ENCODE peak calls at places on chromosomes 6 and 20, in eight cellular contexts. One of them, this sample, is unnamed.

GRCh38 chr20:15252289-15252688 is 914.9 kb upstream of the FLRT3 start:
- DNase-seq in GM23338: no peak
- DNase-seq in upper lobe of right lung: no peak
- DNase-seq in heart right ventricle: no peak
- DNase-seq in right atrium auricular region: no peak
- DNase-seq in neural progenitor cell: peak
- DNase-seq in body of pancreas: no peak
- DNase-seq in brain microvascular endothelial cell: no peak
- DNase-seq in this sample: no peak

GRCh38 chr6:107812370-107812769 is 11.7 kb downstream of the SCML4 start:
- DNase-seq in brain microvascular endothelial cell: no peak
- DNase-seq in upper lobe of right lung: no peak
- DNase-seq in heart right ventricle: no peak
- DNase-seq in right atrium auricular region: peak
- DNase-seq in GM23338: no peak
- DNase-seq in neural progenitor cell: no peak
- DNase-seq in body of pancreas: no peak
- DNase-seq in this sample: no peak

GRCh38 chr6:13992417-13993055 is 67.8 kb downstream of the RNF182 start:
- DNase-seq in GM23338: no peak
- DNase-seq in heart right ventricle: no peak
- DNase-seq in body of pancreas: no peak
- DNase-seq in right atrium auricular region: no peak
- DNase-seq in upper lobe of right lung: no peak
- DNase-seq in neural progenitor cell: no peak
- DNase-seq in brain microvascular endothelial cell: peak
- DNase-seq in this sample: no peak

GRCh38 chr6:21915707-21916399 is 322.3 kb downstream of the SOX4 start:
- DNase-seq in right atrium auricular region: no peak
- DNase-seq in body of pancreas: no peak
- DNase-seq in neural progenitor cell: no peak
- DNase-seq in GM23338: no peak
- DNase-seq in heart right ventricle: no peak
- DNase-seq in upper lobe of right lung: no peak
- DNase-seq in brain microvascular endothelial cell: peak
- DNase-seq in this sample: no peak

GRCh38 chr20:12978613-12979495 is 29.9 kb upstream of the SPTLC3 start:
- DNase-seq in body of pancreas: no peak
- DNase-seq in GM23338: no peak
- DNase-seq in brain microvascular endothelial cell: no peak
- DNase-seq in neural progenitor cell: no peak
- DNase-seq in heart right ventricle: no peak
- DNase-seq in right atrium auricular region: no peak
- DNase-seq in upper lobe of right lung: no peak
- DNase-seq in this sample: no peak

GRCh38 chr20:37133952-37134351 is 38.2 kb upstream of the RBL1 start:
- DNase-seq in right atrium auricular region: no peak
- DNase-seq in GM23338: no peak
- DNase-seq in brain microvascular endothelial cell: no peak
- DNase-seq in body of pancreas: no peak
- DNase-seq in upper lobe of right lung: no peak
- DNase-seq in heart right ventricle: no peak
- DNase-seq in neural progenitor cell: no peak
- DNase-seq in this sample: no peak

GRCh38 chr20:46378390-46379009 is 27.9 kb downstream of the ELMO2 start:
- DNase-seq in GM23338: no peak
- DNase-seq in brain microvascular endothelial cell: no peak
- DNase-seq in right atrium auricular region: no peak
- DNase-seq in heart right ventricle: no peak
- DNase-seq in neural progenitor cell: no peak
- DNase-seq in upper lobe of right lung: no peak
- DNase-seq in body of pancreas: no peak
- DNase-seq in this sample: no peak

GRCh38 chr6:131682427-131682826 is 18.8 kb downstream of the OR2A4 start:
- DNase-seq in heart right ventricle: no peak
- DNase-seq in neural progenitor cell: no peak
- DNase-seq in upper lobe of right lung: no peak
- DNase-seq in GM23338: no peak
- DNase-seq in body of pancreas: no peak
- DNase-seq in brain microvascular endothelial cell: peak
- DNase-seq in right atrium auricular region: no peak
- DNase-seq in this sample: no peak

GRCh38 chr6:137271245-137272183 is 52.3 kb upstream of the IFNGR1 start:
- DNase-seq in heart right ventricle: no peak
- DNase-seq in right atrium auricular region: no peak
- DNase-seq in body of pancreas: no peak
- DNase-seq in GM23338: peak
- DNase-seq in brain microvascular endothelial cell: peak
- DNase-seq in upper lobe of right lung: no peak
- DNase-seq in neural progenitor cell: peak
- DNase-seq in this sample: no peak

GRCh38 chr20:46034039-46034438 is 5.0 kb downstream of the SLC12A5 start:
- DNase-seq in upper lobe of right lung: no peak
- DNase-seq in right atrium auricular region: no peak
- DNase-seq in GM23338: no peak
- DNase-seq in body of pancreas: no peak
- DNase-seq in neural progenitor cell: no peak
- DNase-seq in heart right ventricle: no peak
- DNase-seq in brain microvascular endothelial cell: no peak
- DNase-seq in this sample: no peak

GRCh38 chr6:111871207-111871606 is 2.0 kb downstream of the FYN start:
- DNase-seq in upper lobe of right lung: no peak
- DNase-seq in neural progenitor cell: no peak
- DNase-seq in heart right ventricle: no peak
- DNase-seq in GM23338: no peak
- DNase-seq in brain microvascular endothelial cell: no peak
- DNase-seq in right atrium auricular region: no peak
- DNase-seq in body of pancreas: no peak
- DNase-seq in this sample: no peak

GRCh38 chr20:38633577-38634093 is 32.0 kb downstream of the ARHGAP40 start:
- DNase-seq in body of pancreas: peak
- DNase-seq in upper lobe of right lung: peak
- DNase-seq in neural progenitor cell: peak
- DNase-seq in brain microvascular endothelial cell: peak
- DNase-seq in heart right ventricle: peak
- DNase-seq in GM23338: peak
- DNase-seq in right atrium auricular region: peak
- DNase-seq in this sample: peak

GRCh38 chr20:6558361-6558760 is 209.1 kb upstream of the BMP2 start:
- DNase-seq in heart right ventricle: no peak
- DNase-seq in GM23338: peak
- DNase-seq in brain microvascular endothelial cell: no peak
- DNase-seq in neural progenitor cell: peak
- DNase-seq in upper lobe of right lung: no peak
- DNase-seq in body of pancreas: no peak
- DNase-seq in right atrium auricular region: no peak
- DNase-seq in this sample: no peak

GRCh38 chr20:49320460-49320859 is 42.6 kb upstream of the ZNFX1 start:
- DNase-seq in neural progenitor cell: peak
- DNase-seq in brain microvascular endothelial cell: peak
- DNase-seq in body of pancreas: no peak
- DNase-seq in right atrium auricular region: no peak
- DNase-seq in upper lobe of right lung: no peak
- DNase-seq in heart right ventricle: no peak
- DNase-seq in GM23338: peak
- DNase-seq in this sample: no peak

GRCh38 chr6:73774311-73774766 is 78.3 kb downstream of the CD109 start:
- DNase-seq in body of pancreas: peak
- DNase-seq in GM23338: no peak
- DNase-seq in right atrium auricular region: no peak
- DNase-seq in heart right ventricle: peak
- DNase-seq in brain microvascular endothelial cell: peak
- DNase-seq in neural progenitor cell: no peak
- DNase-seq in upper lobe of right lung: no peak
- DNase-seq in this sample: peak

GRCh38 chr6:41576667-41577066 is 30.5 kb downstream of the FOXP4 start:
- DNase-seq in GM23338: no peak
- DNase-seq in body of pancreas: peak
- DNase-seq in neural progenitor cell: no peak
- DNase-seq in upper lobe of right lung: no peak
- DNase-seq in brain microvascular endothelial cell: no peak
- DNase-seq in heart right ventricle: no peak
- DNase-seq in right atrium auricular region: no peak
- DNase-seq in this sample: no peak

GRCh38 chr6:169800668-169801395 is 49.4 kb downstream of the ERMARD start:
- DNase-seq in brain microvascular endothelial cell: peak
- DNase-seq in neural progenitor cell: no peak
- DNase-seq in GM23338: no peak
- DNase-seq in upper lobe of right lung: peak
- DNase-seq in heart right ventricle: no peak
- DNase-seq in body of pancreas: peak
- DNase-seq in right atrium auricular region: no peak
- DNase-seq in this sample: peak

GRCh38 chr20:53914091-53914860 is 156.1 kb downstream of the BCAS1 start:
- DNase-seq in neural progenitor cell: no peak
- DNase-seq in upper lobe of right lung: no peak
- DNase-seq in brain microvascular endothelial cell: no peak
- DNase-seq in body of pancreas: peak
- DNase-seq in right atrium auricular region: peak
- DNase-seq in heart right ventricle: no peak
- DNase-seq in GM23338: no peak
- DNase-seq in this sample: no peak

GRCh38 chr6:297571-298232 is 5.4 kb downstream of the DUSP22 start:
- DNase-seq in GM23338: no peak
- DNase-seq in upper lobe of right lung: no peak
- DNase-seq in right atrium auricular region: peak
- DNase-seq in body of pancreas: no peak
- DNase-seq in heart right ventricle: no peak
- DNase-seq in neural progenitor cell: no peak
- DNase-seq in brain microvascular endothelial cell: no peak
- DNase-seq in this sample: no peak

GRCh38 chr20:59772373-59772705 is 161.1 kb downstream of the SYCP2 start:
- DNase-seq in body of pancreas: no peak
- DNase-seq in heart right ventricle: no peak
- DNase-seq in right atrium auricular region: no peak
- DNase-seq in GM23338: no peak
- DNase-seq in neural progenitor cell: no peak
- DNase-seq in brain microvascular endothelial cell: no peak
- DNase-seq in upper lobe of right lung: no peak
- DNase-seq in this sample: no peak

GRCh38 chr20:19396466-19397081 is 184.1 kb downstream of the SLC24A3 start:
- DNase-seq in upper lobe of right lung: no peak
- DNase-seq in heart right ventricle: no peak
- DNase-seq in right atrium auricular region: no peak
- DNase-seq in GM23338: no peak
- DNase-seq in neural progenitor cell: no peak
- DNase-seq in body of pancreas: no peak
- DNase-seq in brain microvascular endothelial cell: no peak
- DNase-seq in this sample: no peak

GRCh38 chr20:13772529-13772928 is 12.2 kb downstream of the ESF1 start:
- DNase-seq in upper lobe of right lung: no peak
- DNase-seq in right atrium auricular region: no peak
- DNase-seq in neural progenitor cell: no peak
- DNase-seq in GM23338: no peak
- DNase-seq in heart right ventricle: no peak
- DNase-seq in brain microvascular endothelial cell: no peak
- DNase-seq in body of pancreas: no peak
- DNase-seq in this sample: no peak

GRCh38 chr6:41936073-41936837 is 5.4 kb downstream of the CCND3 start:
- DNase-seq in brain microvascular endothelial cell: peak
- DNase-seq in upper lobe of right lung: peak
- DNase-seq in neural progenitor cell: peak
- DNase-seq in GM23338: peak
- DNase-seq in body of pancreas: peak
- DNase-seq in heart right ventricle: peak
- DNase-seq in right atrium auricular region: peak
- DNase-seq in this sample: peak

GRCh38 chr6:12534454-12534853 is 182.1 kb upstream of the PHACTR1 start:
- DNase-seq in heart right ventricle: no peak
- DNase-seq in GM23338: no peak
- DNase-seq in neural progenitor cell: no peak
- DNase-seq in right atrium auricular region: no peak
- DNase-seq in upper lobe of right lung: no peak
- DNase-seq in body of pancreas: no peak
- DNase-seq in brain microvascular endothelial cell: no peak
- DNase-seq in this sample: no peak
- TF ChIP-seq CTCF in heart right ventricle: no peak
- TF ChIP-seq CTCF in GM23338: no peak
- TF ChIP-seq CTCF in neural progenitor cell: no peak
- TF ChIP-seq CTCF in right atrium auricular region: no peak
- TF ChIP-seq CTCF in upper lobe of right lung: no peak
- TF ChIP-seq CTCF in body of pancreas: no peak
- TF ChIP-seq CTCF in brain microvascular endothelial cell: no peak
- TF ChIP-seq CTCF in this sample: no peak

GRCh38 chr20:35954200-35954906 is at the start of gene SCAND1:
- DNase-seq in right atrium auricular region: peak
- DNase-seq in neural progenitor cell: peak
- DNase-seq in upper lobe of right lung: peak
- DNase-seq in brain microvascular endothelial cell: peak
- DNase-seq in GM23338: peak
- DNase-seq in body of pancreas: peak
- DNase-seq in heart right ventricle: peak
- DNase-seq in this sample: peak
- H3K27ac ChIP-seq in right atrium auricular region: peak
- H3K27ac ChIP-seq in neural progenitor cell: peak
- H3K27ac ChIP-seq in upper lobe of right lung: peak
- H3K27ac ChIP-seq in brain microvascular endothelial cell: peak
- H3K27ac ChIP-seq in GM23338: peak
- H3K27ac ChIP-seq in body of pancreas: peak
- H3K27ac ChIP-seq in heart right ventricle: peak
- H3K27ac ChIP-seq in this sample: peak

GRCh38 chr6:135144678-135145508 is 36.2 kb upstream of the MYB start:
- DNase-seq in brain microvascular endothelial cell: peak
- DNase-seq in neural progenitor cell: peak
- DNase-seq in upper lobe of right lung: no peak
- DNase-seq in body of pancreas: no peak
- DNase-seq in heart right ventricle: no peak
- DNase-seq in right atrium auricular region: no peak
- DNase-seq in GM23338: peak
- DNase-seq in this sample: no peak
- TF ChIP-seq CTCF in brain microvascular endothelial cell: peak
- TF ChIP-seq CTCF in neural progenitor cell: peak
- TF ChIP-seq CTCF in upper lobe of right lung: peak
- TF ChIP-seq CTCF in body of pancreas: peak
- TF ChIP-seq CTCF in heart right ventricle: peak
- TF ChIP-seq CTCF in right atrium auricular region: no peak
- TF ChIP-seq CTCF in GM23338: peak
- TF ChIP-seq CTCF in this sample: peak

GRCh38 chr6:142523485-142523884 is 221.7 kb downstream of the ADGRG6 start:
- DNase-seq in GM23338: no peak
- DNase-seq in right atrium auricular region: no peak
- DNase-seq in heart right ventricle: no peak
- DNase-seq in brain microvascular endothelial cell: no peak
- DNase-seq in body of pancreas: no peak
- DNase-seq in upper lobe of right lung: no peak
- DNase-seq in neural progenitor cell: no peak
- DNase-seq in this sample: no peak

GRCh38 chr6:142518761-142519160 is 217.0 kb downstream of the ADGRG6 start:
- DNase-seq in GM23338: no peak
- DNase-seq in body of pancreas: no peak
- DNase-seq in heart right ventricle: no peak
- DNase-seq in brain microvascular endothelial cell: no peak
- DNase-seq in right atrium auricular region: no peak
- DNase-seq in neural progenitor cell: no peak
- DNase-seq in upper lobe of right lung: no peak
- DNase-seq in this sample: no peak

GRCh38 chr6:142521791-142522190 is 220.0 kb downstream of the ADGRG6 start:
- DNase-seq in brain microvascular endothelial cell: no peak
- DNase-seq in upper lobe of right lung: no peak
- DNase-seq in right atrium auricular region: no peak
- DNase-seq in body of pancreas: no peak
- DNase-seq in heart right ventricle: no peak
- DNase-seq in GM23338: no peak
- DNase-seq in neural progenitor cell: no peak
- DNase-seq in this sample: no peak

GRCh38 chr6:142518126-142518525 is 216.3 kb downstream of the ADGRG6 start:
- DNase-seq in GM23338: no peak
- DNase-seq in heart right ventricle: no peak
- DNase-seq in upper lobe of right lung: no peak
- DNase-seq in body of pancreas: no peak
- DNase-seq in brain microvascular endothelial cell: no peak
- DNase-seq in neural progenitor cell: no peak
- DNase-seq in right atrium auricular region: no peak
- DNase-seq in this sample: no peak
- H3K27ac ChIP-seq in GM23338: no peak
- H3K27ac ChIP-seq in heart right ventricle: no peak
- H3K27ac ChIP-seq in upper lobe of right lung: no peak
- H3K27ac ChIP-seq in body of pancreas: no peak
- H3K27ac ChIP-seq in brain microvascular endothelial cell: no peak
- H3K27ac ChIP-seq in neural progenitor cell: no peak
- H3K27ac ChIP-seq in right atrium auricular region: no peak
- H3K27ac ChIP-seq in this sample: no peak

This sample was measured in adrenal gland.